ENCODE peak calls at places on chromosomes 6 and 20, in six cellular contexts. K, J, N, P, W and I are unnamed samples.

GRCh38 chr6:40997256-40997957 is 41.6 kb downstream of the UNC5CL start:
- DNase-seq in K (no peak), J (no peak), N (peak), P (peak), W (peak), I (no peak)

GRCh38 chr6:43877463-43878126 is 107.6 kb downstream of the VEGFA start:
- DNase-seq in K (no peak), J (no peak), N (no peak), P (no peak), W (no peak), I (no peak)

GRCh38 chr6:132251711-132252110 is 149.6 kb downstream of the MOXD1 start:
- DNase-seq in K (no peak), J (no peak), N (no peak), P (no peak), W (no peak), I (no peak)

GRCh38 chr20:50759678-50760077 is 28.3 kb downstream of the PARD6B start:
- DNase-seq in K (no peak), J (no peak), N (no peak), P (no peak), W (no peak), I (no peak)

GRCh38 chr20:36353740-36354139 is 47.6 kb downstream of the DLGAP4 start:
- DNase-seq in K (no peak), J (no peak), N (no peak), P (no peak), W (no peak), I (no peak)

GRCh38 chr20:561437-562231 is 18.0 kb upstream of the CSNK2A1 start:
- DNase-seq in K (peak), J (no peak), N (peak), P (peak), W (peak), I (no peak)

GRCh38 chr6:162785632-162786242 is 58.0 kb downstream of the PACRG start:
- DNase-seq in K (no peak), J (no peak), N (no peak), P (no peak), W (no peak), I (no peak)

GRCh38 chr6:38815250-38815649 is 100.1 kb downstream of the DNAH8 start:
- DNase-seq in K (no peak), J (no peak), N (no peak), P (no peak), W (no peak), I (no peak)

GRCh38 chr6:29924731-29925130 is 17.6 kb upstream of the HLA-A start:
- DNase-seq in K (no peak), J (no peak), N (no peak), P (no peak), W (peak), I (no peak)

GRCh38 chr6:156279306-156279969 is 497.7 kb upstream of the ARID1B start:
- DNase-seq in K (peak), J (no peak), N (no peak), P (no peak), W (no peak), I (no peak)

GRCh38 chr20:3686867-3687321 is 5.1 kb upstream of the ADAM33 start:
- DNase-seq in K (no peak), J (no peak), N (no peak), P (peak), W (peak), I (no peak)

GRCh38 chr6:105430685-105431084 is 27.8 kb upstream of the PREP start:
- DNase-seq in K (no peak), J (no peak), N (no peak), P (no peak), W (no peak), I (no peak)

GRCh38 chr20:5153612-5154542 is 27.1 kb downstream of the CDS2 start:
- DNase-seq in K (no peak), J (no peak), N (no peak), P (no peak), W (peak), I (no peak)

GRCh38 chr20:43915209-43916072 is 789 bp downstream of the TOX2 start:
- DNase-seq in K (peak), J (no peak), N (peak), P (no peak), W (peak), I (no peak)

GRCh38 chr6:108782231-108783041 is 65.8 kb upstream of the ARMC2 start:
- DNase-seq in K (peak), J (peak), N (peak), P (peak), W (peak), I (peak)

GRCh38 chr6:108781419-108782110 is 66.7 kb upstream of the ARMC2 start:
- DNase-seq in K (no peak), J (no peak), N (peak), P (no peak), W (no peak), I (no peak)

GRCh38 chr6:108778421-108779186 is 69.6 kb upstream of the ARMC2 start:
- DNase-seq in K (no peak), J (no peak), N (no peak), P (no peak), W (no peak), I (no peak)

GRCh38 chr6:108779521-108779920 is 68.7 kb upstream of the ARMC2 start:
- DNase-seq in K (no peak), J (no peak), N (no peak), P (no peak), W (peak), I (no peak)

DNA sequence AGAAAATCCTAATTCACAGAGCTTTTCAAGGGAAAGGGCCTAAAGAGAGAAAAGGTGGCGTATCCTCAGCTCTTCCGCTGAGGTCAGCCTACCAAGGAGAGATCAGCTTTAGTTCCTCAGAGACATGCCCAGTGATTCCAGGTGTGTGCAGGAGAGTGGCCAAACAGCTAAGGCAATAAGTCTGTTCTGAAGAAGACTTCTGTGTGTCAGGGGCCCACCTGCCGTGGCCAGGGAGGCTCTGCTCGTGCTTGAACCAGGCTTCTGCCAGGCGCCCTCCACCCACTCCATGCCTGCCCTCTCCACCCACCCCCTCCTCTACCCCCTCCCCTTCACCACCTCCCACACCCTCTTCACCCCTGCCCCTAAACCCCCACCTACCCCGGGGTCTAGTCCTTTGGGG is 67.4 kb upstream of the ARMC2 start:
- DNase-seq in K (no peak), J (no peak), N (no peak), P (no peak), W (no peak), I (no peak)
- TF ChIP-seq CTCF in K (no peak), J (no peak), N (no peak), P (no peak), W (no peak), I (no peak)

DNA sequence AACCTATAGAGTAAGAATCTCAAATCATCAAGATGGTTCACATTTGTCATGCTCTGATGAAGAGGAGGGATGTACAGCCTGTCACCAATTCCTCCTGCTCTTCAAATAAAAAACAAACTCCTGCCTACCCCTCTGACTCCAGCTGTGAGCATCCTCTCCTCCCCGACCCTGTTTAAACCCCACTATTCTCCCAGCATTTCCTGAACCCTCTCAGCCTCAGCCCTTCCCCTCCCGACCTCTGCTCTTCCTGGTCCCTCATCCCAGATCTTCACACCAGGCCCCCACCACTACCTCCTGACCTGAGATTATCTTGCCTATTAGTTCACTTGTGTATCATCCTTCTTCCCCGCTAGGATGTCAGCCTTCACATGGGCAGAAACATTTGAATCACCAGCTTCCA is 75.8 kb downstream of the ZMYND8 start:
- DNase-seq in K (no peak), J (no peak), N (no peak), P (no peak), W (no peak), I (no peak)
- TF ChIP-seq CTCF in K (no peak), J (no peak), N (no peak), P (no peak), W (no peak), I (no peak)

GRCh38 chr6:125519367-125519766 is 217.6 kb upstream of the HDDC2 start:
- DNase-seq in K (no peak), J (no peak), N (no peak), P (no peak), W (peak), I (no peak)
- TF ChIP-seq CTCF in K (no peak), J (no peak), N (no peak), P (no peak), W (no peak), I (no peak)

GRCh38 chr20:52937701-52938100 is 34.5 kb upstream of the TSHZ2 start:
- DNase-seq in K (peak), J (no peak), N (peak), P (no peak), W (no peak), I (no peak)
- TF ChIP-seq CTCF in K (no peak), J (peak), N (peak), P (no peak), W (no peak), I (no peak)